ENCODE peak calls at places on chromosome 18, in four cellular contexts. S, Q, E and Z are unnamed samples.

GRCh38 chr18:8513249-8513648 is 96.0 kb upstream of the RAB12 start:
- DNase-seq in S (no peak), Q (no peak), E (no peak), Z (no peak)

GRCh38 chr18:76859474-76860339 is 37.4 kb downstream of the ZNF236 start:
- DNase-seq in S (no peak), Q (no peak), E (no peak), Z (no peak)

GRCh38 chr18:21996261-21996892 is 173.0 kb upstream of the GATA6 start:
- DNase-seq in S (no peak), Q (peak; percentile 9), E (peak; percentile 82), Z (no peak)

GRCh38 chr18:669077-669476 is 11.6 kb downstream of the TYMS start:
- DNase-seq in S (no peak), Q (no peak), E (no peak), Z (no peak)

GRCh38 chr18:40159141-40160017 is 1795.7 kb upstream of the PIK3C3 start:
- DNase-seq in S (peak; percentile 40), Q (peak; percentile 80), E (no peak), Z (no peak)

GRCh38 chr18:7023581-7023980 is 94.0 kb downstream of the LAMA1 start:
- DNase-seq in S (no peak), Q (no peak), E (no peak), Z (no peak)

GRCh38 chr18:50844554-50844953 is 24.7 kb upstream of the MRO start:
- DNase-seq in S (no peak), Q (no peak), E (no peak), Z (no peak)

GRCh38 chr18:55732227-55733106 is 144.5 kb upstream of the TCF4 start:
- DNase-seq in S (peak; percentile 54), Q (peak; percentile 21), E (no peak), Z (no peak)

GRCh38 chr18:59056706-59057492 is 82.8 kb upstream of the SEC11C start:
- DNase-seq in S (peak; percentile 68), Q (peak; percentile 73), E (peak; percentile 89), Z (peak; percentile 26)

GRCh38 chr18:29892960-29893558 is 1149.5 kb downstream of the DSC3 start:
- DNase-seq in S (no peak), Q (no peak), E (no peak), Z (no peak)

GRCh38 chr18:80159713-80160636 is 50.9 kb downstream of the ADNP2 start:
- DNase-seq in S (no peak), Q (no peak), E (no peak), Z (no peak)

GRCh38 chr18:51059969-51060368 is 30.0 kb downstream of the SMAD4 start:
- DNase-seq in S (no peak), Q (no peak), E (no peak), Z (no peak)

GRCh38 chr18:78713726-78714125 is 265.9 kb upstream of the SALL3 start:
- DNase-seq in S (no peak), Q (no peak), E (no peak), Z (no peak)

GRCh38 chr18:78891185-78891762 is 88.3 kb upstream of the SALL3 start:
- DNase-seq in S (no peak), Q (no peak), E (no peak), Z (no peak)

GRCh38 chr18:41311571-41312240 is 643.3 kb upstream of the PIK3C3 start:
- DNase-seq in S (no peak), Q (no peak), E (no peak), Z (no peak)

GRCh38 chr18:25310045-25310444 is 41.9 kb downstream of the ZNF521 start:
- DNase-seq in S (peak; percentile 80), Q (peak; percentile 77), E (no peak), Z (no peak)

GRCh38 chr18:76619342-76620315 is 124.6 kb upstream of the ZNF516 start:
- DNase-seq in S (peak; percentile 58), Q (peak; percentile 76), E (peak; percentile 88), Z (no peak)

GRCh38 chr18:23307567-23308295 is 145.4 kb upstream of the RIOK3 start:
- DNase-seq in S (peak; percentile 58), Q (peak; percentile 59), E (peak; percentile 84), Z (no peak)

GRCh38 chr18:37564796-37565137 is 831 bp downstream of the CELF4 start:
- DNase-seq in S (peak; percentile 21), Q (peak; percentile 48), E (peak; percentile 84), Z (no peak)

GRCh38 chr18:44602380-44602779 is 78.3 kb upstream of the SETBP1 start:
- DNase-seq in S (no peak), Q (peak; percentile 86), E (no peak), Z (no peak)

GRCh38 chr18:29644276-29644675 is 1398.3 kb downstream of the DSC3 start:
- DNase-seq in S (peak; percentile 68), Q (no peak), E (no peak), Z (no peak)

GRCh38 chr18:63365909-63366269 is 1.1 kb downstream of the KDSR start:
- DNase-seq in S (peak; percentile 6), Q (peak; percentile 15), E (no peak), Z (no peak)
- H3K27ac ChIP-seq in S (peak overlapping the region; percentile 75), Q (peak overlapping the region; percentile 94), E (peak overlapping the region; percentile 41), Z (peak overlapping the region; percentile 54)

DNA sequence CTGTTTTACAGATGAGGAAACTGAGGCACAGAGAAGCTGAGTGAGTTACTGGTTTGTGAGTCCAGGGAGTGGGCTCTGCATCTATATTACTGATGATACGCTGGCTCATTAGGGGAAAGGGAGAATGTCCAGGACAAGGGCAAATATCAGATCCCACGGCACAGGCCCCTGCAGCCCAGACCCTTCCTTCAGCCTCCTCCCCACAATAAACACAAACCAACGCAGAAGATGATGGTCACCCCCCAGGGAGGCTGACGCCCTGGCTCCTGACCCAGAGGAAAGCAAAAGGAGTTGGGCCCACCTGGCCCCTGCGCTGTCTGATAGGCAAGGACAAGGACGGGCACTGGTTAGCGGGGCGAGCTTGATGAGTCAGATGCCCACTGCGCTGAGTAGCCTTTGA is 47.7 kb upstream of the ZBTB7C start:
- DNase-seq in S (no peak), Q (no peak), E (no peak), Z (no peak)
- H3K9ac ChIP-seq in S (no peak overlapping the region), Q (no peak overlapping the region), E (no peak overlapping the region), Z (no peak overlapping the region)

GRCh38 chr18:11729556-11729955 is 40.5 kb downstream of the GNAL start:
- DNase-seq in S (no peak), Q (no peak), E (no peak), Z (no peak)

GRCh38 chr18:11733031-11733430 is 44.0 kb downstream of the GNAL start:
- DNase-seq in S (peak; percentile 57), Q (peak; percentile 60), E (peak; percentile 88), Z (peak; percentile 26)

GRCh38 chr18:11726556-11726955 is 37.5 kb downstream of the GNAL start:
- DNase-seq in S (no peak), Q (no peak), E (no peak), Z (peak; percentile 1)

DNA sequence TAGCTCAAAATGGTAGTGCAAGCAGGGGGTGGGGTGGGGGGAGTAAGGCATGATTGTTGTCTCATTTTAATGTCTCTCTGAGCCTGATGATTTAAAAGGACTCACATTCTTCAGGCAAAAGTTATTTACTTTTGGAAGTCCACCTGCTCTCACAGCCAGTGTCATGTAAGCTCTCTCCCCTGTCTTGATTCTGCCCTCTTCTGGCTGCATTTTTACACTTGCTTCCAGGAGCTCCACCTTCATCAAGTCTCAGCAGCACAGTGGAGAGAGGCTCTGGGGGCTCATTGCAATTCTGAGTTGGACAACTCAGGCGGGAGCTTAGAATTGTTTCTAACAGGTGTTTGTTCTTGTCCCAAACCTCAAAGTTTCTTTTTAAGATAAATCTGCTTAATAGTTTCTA is 39.2 kb downstream of the GNAL start:
- DNase-seq in S (no peak), Q (peak; percentile 36), E (no peak), Z (no peak)
- TF ChIP-seq CTCF in S (no peak), Q (peak; percentile 27), E (no peak), Z (peak; percentile 68)

GRCh38 chr18:46392576-46392975 is 264.4 kb downstream of the LOXHD1 start:
- DNase-seq in S (no peak), Q (no peak), E (peak; percentile 58), Z (no peak)

GRCh38 chr18:46385124-46385523 is 271.9 kb downstream of the LOXHD1 start:
- DNase-seq in S (no peak), Q (no peak), E (no peak), Z (no peak)

GRCh38 chr18:46388295-46388694 is 268.7 kb downstream of the LOXHD1 start:
- DNase-seq in S (no peak), Q (no peak), E (peak; percentile 34), Z (peak; percentile 56)

GRCh38 chr18:46387426-46388131 is 269.4 kb downstream of the LOXHD1 start:
- DNase-seq in S (no peak), Q (no peak), E (peak; percentile 90), Z (peak; percentile 73)

DNA sequence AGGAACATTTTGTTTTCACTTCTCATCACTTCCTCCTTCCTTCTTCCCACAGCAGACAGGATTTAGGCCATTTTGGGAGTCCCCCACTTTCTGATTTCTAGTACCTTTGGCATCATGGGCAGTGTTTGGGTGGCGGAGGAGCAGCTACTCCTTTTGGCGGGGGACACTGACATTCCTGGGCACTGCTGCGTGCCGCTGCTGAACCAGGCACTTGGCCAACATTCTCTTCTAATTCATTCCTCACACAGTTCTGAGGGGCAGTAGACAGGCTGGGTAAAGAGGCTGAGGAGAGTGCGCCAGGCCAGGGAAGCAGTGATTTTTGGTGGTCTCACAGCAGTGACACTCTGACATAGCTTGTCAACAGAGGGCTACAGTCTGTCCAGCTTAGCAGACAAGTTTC is 270.2 kb downstream of the LOXHD1 start:
- DNase-seq in S (no peak), Q (no peak), E (peak; percentile 68), Z (no peak)
- H3K27ac ChIP-seq in S (no peak overlapping the region), Q (no peak overlapping the region), E (no peak overlapping the region), Z (no peak overlapping the region)